ENCODE peak calls at places on chromosomes 7 and 10, in eight cellular contexts. U, N, I, E, T, W, M and H are unnamed samples.

GRCh38 chr10:33334170-33334838 is at the start of gene NRP1:
- DNase-seq in U (no peak), N (no peak), I (peak; percentile 11), E (peak; percentile 45), T (no peak), W (peak; percentile 20), M (peak; percentile 51), H (peak; percentile 36)

GRCh38 chr10:112565434-112566053 is 118.5 kb downstream of the VTI1A start:
- DNase-seq in U (peak; percentile 14), N (peak; percentile 84), I (no peak), E (peak; percentile 56), T (peak; percentile 65), W (peak; percentile 31), M (peak; percentile 46), H (peak; percentile 59)

GRCh38 chr10:115063702-115064479 is 29.3 kb upstream of the ATRNL1 start:
- DNase-seq in U (no peak), N (no peak), I (no peak), E (no peak), T (peak; percentile 54), W (peak; percentile 73), M (no peak), H (no peak)

GRCh38 chr10:45557275-45557905 is 115.2 kb downstream of the ZFAND4 start:
- DNase-seq in U (no peak), N (no peak), I (no peak), E (peak; percentile 49), T (no peak), W (no peak), M (no peak), H (no peak)

GRCh38 chr7:29160080-29160479 is 13.7 kb upstream of the CPVL start:
- DNase-seq in U (no peak), N (no peak), I (no peak), E (no peak), T (no peak), W (no peak), M (no peak), H (no peak)

GRCh38 chr10:74922921-74923320 is 96.5 kb downstream of the KAT6B start:
- DNase-seq in U (no peak), N (peak; percentile 24), I (no peak), E (no peak), T (no peak), W (no peak), M (no peak), H (no peak)

GRCh38 chr7:18846765-18847215 is 270.6 kb downstream of the TWIST1 start:
- DNase-seq in U (no peak), N (no peak), I (no peak), E (no peak), T (peak; percentile 56), W (no peak), M (no peak), H (no peak)

GRCh38 chr7:85464042-85464651 is 277.3 kb upstream of the SEMA3D start:
- DNase-seq in U (no peak), N (peak; percentile 19), I (no peak), E (no peak), T (no peak), W (peak; percentile 28), M (no peak), H (no peak)

GRCh38 chr10:126264089-126265018 is 123.9 kb downstream of the ADAM12 start:
- DNase-seq in U (no peak), N (peak; percentile 52), I (no peak), E (no peak), T (no peak), W (no peak), M (no peak), H (no peak)

GRCh38 chr10:3192856-3193635 is 20.5 kb upstream of the PITRM1 start:
- DNase-seq in U (no peak), N (peak; percentile 71), I (no peak), E (peak; percentile 53), T (peak; percentile 67), W (peak; percentile 44), M (peak; percentile 43), H (peak; percentile 31)

GRCh38 chr10:1257226-1257625 is 201.0 kb downstream of the WDR37 start:
- DNase-seq in U (no peak), N (no peak), I (no peak), E (no peak), T (no peak), W (no peak), M (no peak), H (no peak)

GRCh38 chr7:41679566-41679965 is 23.3 kb downstream of the INHBA start:
- DNase-seq in U (no peak), N (no peak), I (no peak), E (no peak), T (no peak), W (no peak), M (no peak), H (no peak)

GRCh38 chr10:131929122-131929845 is 28.5 kb downstream of the PPP2R2D start:
- DNase-seq in U (no peak), N (no peak), I (no peak), E (peak; percentile 35), T (no peak), W (no peak), M (no peak), H (no peak)

GRCh38 chr10:235921-236320 is 100.7 kb downstream of the ZMYND11 start:
- DNase-seq in U (no peak), N (no peak), I (no peak), E (no peak), T (no peak), W (no peak), M (no peak), H (no peak)

GRCh38 chr10:49474901-49475300 is 64.0 kb downstream of the ERCC6 start:
- DNase-seq in U (peak; percentile 7), N (no peak), I (no peak), E (no peak), T (no peak), W (no peak), M (no peak), H (no peak)

GRCh38 chr10:16712883-16713282 is 104.3 kb downstream of the RSU1 start:
- DNase-seq in U (no peak), N (no peak), I (no peak), E (no peak), T (no peak), W (no peak), M (no peak), H (no peak)

GRCh38 chr10:62243647-62243997 is 25.0 kb downstream of the RTKN2 start:
- DNase-seq in U (no peak), N (no peak), I (no peak), E (no peak), T (no peak), W (no peak), M (no peak), H (no peak)

GRCh38 chr7:132742152-132742551 is 165.9 kb upstream of the PLXNA4 start:
- DNase-seq in U (no peak), N (peak; percentile 96), I (no peak), E (no peak), T (peak; percentile 90), W (no peak), M (no peak), H (no peak)

GRCh38 chr7:104980969-104981670 is 32.9 kb upstream of the KMT2E start:
- DNase-seq in U (no peak), N (peak; percentile 69), I (peak; percentile 40), E (peak; percentile 51), T (no peak), W (peak; percentile 78), M (peak; percentile 68), H (no peak)

GRCh38 chr7:106283831-106284515 is 810 bp downstream of the NAMPT start:
- DNase-seq in U (peak; percentile 12), N (peak; percentile 44), I (no peak), E (peak; percentile 33), T (no peak), W (peak; percentile 72), M (peak; percentile 67), H (peak; percentile 16)

GRCh38 chr7:96250776-96251361 is 71.0 kb downstream of the SLC25A13 start:
- DNase-seq in U (no peak), N (no peak), I (no peak), E (no peak), T (peak; percentile 21), W (no peak), M (no peak), H (no peak)

GRCh38 chr7:11625669-11626068 is 206.3 kb downstream of the THSD7A start:
- DNase-seq in U (no peak), N (peak; percentile 40), I (no peak), E (peak; percentile 35), T (peak; percentile 51), W (no peak), M (no peak), H (no peak)